ENCODE peak calls at places on chromosomes 6 and 20, in eight cellular contexts. G, I, C, T, V, K, U and Z are unnamed samples.

GRCh38 chr6:143059616-143060353 is 904 bp upstream of the AIG1 start:
- DNase-seq in T (peak; percentile 24), V (peak; percentile 72), K (no peak), I (no peak), C (no peak), G (peak; percentile 97), U (peak; percentile 68), Z (no peak)

GRCh38 chr6:1479095-1479494 is 89.7 kb downstream of the FOXF2 start:
- DNase-seq in I (no peak), G (no peak), U (no peak), V (peak; percentile 93), T (no peak), C (no peak), K (no peak), Z (no peak)

GRCh38 chr6:166774292-166774691 is 147.2 kb upstream of the RPS6KA2 start:
- DNase-seq in T (no peak), K (no peak), I (no peak), U (no peak), G (no peak), V (no peak), C (no peak), Z (no peak)

GRCh38 chr20:15185913-15186312 is 848.5 kb upstream of the FLRT3 start:
- DNase-seq in V (no peak), U (no peak), G (no peak), T (peak; percentile 13), I (no peak), C (no peak), K (no peak), Z (no peak)

GRCh38 chr20:52247548-52247947 is 56.0 kb upstream of the ZFP64 start:
- DNase-seq in U (no peak), K (no peak), V (no peak), C (no peak), G (no peak), T (no peak), I (no peak), Z (no peak)

GRCh38 chr20:62929051-62929538 is 2.8 kb upstream of the DIDO1 start:
- DNase-seq in C (no peak), U (no peak), T (no peak), V (peak; percentile 56), K (peak; percentile 41), I (peak; percentile 61), G (peak; percentile 59), Z (peak; percentile 73)

GRCh38 chr6:45021652-45022051 is 306.5 kb upstream of the RUNX2 start:
- DNase-seq in T (no peak), C (no peak), K (no peak), G (no peak), U (no peak), V (peak; percentile 7), I (no peak), Z (no peak)

GRCh38 chr20:13819885-13820645 is 35.2 kb downstream of the NDUFAF5 start:
- DNase-seq in U (peak; percentile 82), I (no peak), G (peak; percentile 87), T (peak; percentile 51), C (peak; percentile 57), K (no peak), V (peak; percentile 49), Z (peak; percentile 44)

GRCh38 chr6:42306439-42307140 is 88.9 kb upstream of the MRPS10 start:
- DNase-seq in T (peak; percentile 66), C (no peak), I (no peak), K (no peak), G (no peak), U (no peak), V (no peak), Z (no peak)

GRCh38 chr20:3785240-3786125 is 1.1 kb downstream of the CENPB start:
- DNase-seq in G (peak; percentile 35), I (no peak), C (no peak), K (no peak), T (no peak), V (no peak), U (peak; percentile 74), Z (peak; percentile 55)

GRCh38 chr6:46191961-46192360 is 21.2 kb upstream of the ENPP5 start:
- DNase-seq in U (no peak), C (no peak), I (no peak), G (peak; percentile 17), K (no peak), T (no peak), V (peak; percentile 68), Z (no peak)

GRCh38 chr20:50932016-50932338 is 740 bp upstream of the ADNP start:
- DNase-seq in T (no peak), K (no peak), G (no peak), I (no peak), U (no peak), V (no peak), C (no peak), Z (no peak)

GRCh38 chr6:1686117-1687098 is 76.7 kb downstream of the FOXC1 start:
- DNase-seq in I (no peak), T (peak; percentile 8), K (peak; percentile 46), C (peak; percentile 18), U (peak; percentile 44), G (peak; percentile 98), V (peak; percentile 93), Z (peak; percentile 49)

GRCh38 chr20:56750430-56750829 is 121.3 kb downstream of the TFAP2C start:
- DNase-seq in V (no peak), C (no peak), U (no peak), I (no peak), T (no peak), K (no peak), G (no peak), Z (no peak)